ENCODE peak calls at places on chromosomes 12 and 14, in four cellular contexts. K, O, H and L are unnamed samples.
A peak's percentile ranks its signal among the peaks of the same experiment; 100 is the strongest.

GRCh38 chr12:111434680-111435338 is 29.1 kb downstream of the SH2B3 start:
- DNase-seq in K (peak; percentile 65), O (peak; percentile 81), H (no peak), L (no peak)

GRCh38 chr12:57756406-57757341 is 1.8 kb downstream of the MARCHF9 start:
- DNase-seq in H (no peak), K (peak; percentile 80), O (no peak), L (peak; percentile 79)

GRCh38 chr14:65704412-65704811 is 291.9 kb downstream of the FUT8 start:
- DNase-seq in O (no peak), K (no peak), H (no peak), L (no peak)

GRCh38 chr14:96683575-96684289 is 113.5 kb upstream of the VRK1 start:
- DNase-seq in H (no peak), K (no peak), O (no peak), L (no peak)

GRCh38 chr12:54206807-54207206 is 18.0 kb upstream of the SMUG1 start:
- DNase-seq in O (no peak), H (no peak), K (no peak), L (no peak)

GRCh38 chr14:24418492-24418873 is 11.0 kb downstream of the CBLN3 start:
- DNase-seq in H (no peak), K (no peak), O (no peak), L (no peak)

GRCh38 chr14:60249321-60250251 is 565 bp downstream of the PPM1A start:
- DNase-seq in O (peak; percentile 66), H (peak; percentile 58), K (peak; percentile 86), L (peak; percentile 57)

GRCh38 chr14:90573385-90574105 is 176.7 kb downstream of the CALM1 start:
- DNase-seq in O (peak; percentile 42), K (no peak), H (no peak), L (no peak)

GRCh38 chr12:55705802-55706402 is 1.8 kb downstream of the ITGA7 start:
- DNase-seq in O (no peak), K (no peak), H (no peak), L (no peak)

GRCh38 chr14:29521526-29522137 is 406.0 kb downstream of the PRKD1 start:
- DNase-seq in H (no peak), K (peak; percentile 21), O (no peak), L (no peak)

GRCh38 chr12:124779161-124780141 is 84.2 kb downstream of the SCARB1 start:
- DNase-seq in K (no peak), O (no peak), H (no peak), L (no peak)

GRCh38 chr12:72747460-72747859 is 475.3 kb downstream of the TRHDE start:
- DNase-seq in H (no peak), K (no peak), O (no peak), L (no peak)

GRCh38 chr12:118781692-118782091 is 199.6 kb upstream of the SRRM4 start:
- DNase-seq in O (no peak), H (no peak), K (no peak), L (no peak)

GRCh38 chr12:132375747-132376463 is 46.5 kb upstream of the GALNT9 start:
- DNase-seq in K (peak; percentile 68), H (no peak), O (peak; percentile 4), L (no peak)

GRCh38 chr12:30926243-30927209 is at the start of gene TSPAN11:
- DNase-seq in H (no peak), O (no peak), K (no peak), L (peak; percentile 31)

GRCh38 chr12:113881588-113881987 is 84.5 kb downstream of the RBM19 start:
- DNase-seq in K (no peak), H (no peak), O (no peak), L (no peak)

GRCh38 chr12:130881046-130881445 is 9.2 kb downstream of the RAN start:
- DNase-seq in O (no peak), H (no peak), K (no peak), L (no peak)
- TF ChIP-seq POLR2A in O (no peak), H (no peak), K (no peak), L (no peak)

GRCh38 chr14:54774824-54775223 is 127.8 kb downstream of the GCH1 start:
- DNase-seq in H (no peak), K (no peak), O (no peak), L (no peak)

GRCh38 chr14:54775486-54776100 is 127.0 kb downstream of the GCH1 start:
- DNase-seq in O (no peak), K (no peak), H (no peak), L (no peak)

GRCh38 chr14:54772451-54772881 is 130.2 kb downstream of the GCH1 start:
- DNase-seq in H (no peak), O (no peak), K (no peak), L (no peak)

GRCh38 chr14:54771411-54772027 is 131.1 kb downstream of the GCH1 start:
- DNase-seq in H (no peak), K (no peak), O (no peak), L (no peak)

DNA sequence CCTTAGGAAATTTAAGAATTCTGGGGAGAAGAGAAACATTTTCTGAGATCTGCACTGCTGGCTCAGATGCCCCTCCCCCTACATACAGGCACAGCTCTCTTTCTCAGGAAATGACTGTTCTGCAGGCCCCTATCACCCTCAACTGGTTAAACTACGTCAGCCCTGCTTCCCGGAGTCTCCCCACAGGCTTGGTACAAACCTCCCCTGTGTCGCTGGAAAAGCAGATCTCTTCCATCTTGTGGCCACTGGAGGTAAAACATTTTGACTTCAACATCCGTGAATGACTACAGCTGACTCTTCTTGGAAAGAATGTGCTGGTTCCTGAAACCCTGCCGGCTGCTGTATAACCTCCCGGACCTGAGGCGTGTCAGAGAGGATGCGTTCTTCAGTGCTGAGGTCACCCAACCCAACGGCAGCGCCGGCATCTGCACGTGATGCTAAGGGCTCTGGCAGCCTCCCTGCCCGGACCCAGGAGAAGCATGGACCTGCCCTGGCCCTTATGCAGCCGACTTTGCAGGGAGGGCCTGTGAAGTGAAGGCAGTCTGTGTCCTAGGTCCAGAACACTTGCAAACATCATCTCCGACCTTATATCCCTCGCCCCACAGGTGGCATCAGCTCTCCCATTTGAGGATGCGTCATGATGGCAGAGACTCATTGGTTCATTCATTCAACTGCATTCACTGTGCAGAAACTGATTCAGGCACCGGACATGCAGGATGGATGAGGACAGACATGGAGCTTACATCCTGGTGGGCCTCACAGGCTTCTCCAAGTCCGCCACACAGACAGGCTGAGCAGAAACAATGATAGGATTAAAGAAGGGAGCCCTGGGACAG is 129.2 kb downstream of the GCH1 start:
- DNase-seq in O (peak; percentile 90), H (peak; percentile 78), K (peak; percentile 83), L (peak; percentile 54)
- TF ChIP-seq POLR2A in O (no peak), H (no peak), K (no peak), L (no peak)

GRCh38 chr12:95790912-95791849 is 617 bp upstream of the NTN4 start:
- DNase-seq in O (peak; percentile 32), H (no peak), K (peak; percentile 18), L (peak; percentile 14)

GRCh38 chr12:95788637-95789036 is 1.9 kb downstream of the NTN4 start:
- DNase-seq in H (no peak), K (no peak), O (no peak), L (no peak)

GRCh38 chr12:95787274-95787814 is 3.2 kb downstream of the NTN4 start:
- DNase-seq in H (no peak), O (no peak), K (no peak), L (no peak)

GRCh38 chr12:95790025-95790911 is at the start of gene NTN4:
- DNase-seq in K (peak; percentile 49), O (peak; percentile 40), H (no peak), L (peak; percentile 36)

DNA sequence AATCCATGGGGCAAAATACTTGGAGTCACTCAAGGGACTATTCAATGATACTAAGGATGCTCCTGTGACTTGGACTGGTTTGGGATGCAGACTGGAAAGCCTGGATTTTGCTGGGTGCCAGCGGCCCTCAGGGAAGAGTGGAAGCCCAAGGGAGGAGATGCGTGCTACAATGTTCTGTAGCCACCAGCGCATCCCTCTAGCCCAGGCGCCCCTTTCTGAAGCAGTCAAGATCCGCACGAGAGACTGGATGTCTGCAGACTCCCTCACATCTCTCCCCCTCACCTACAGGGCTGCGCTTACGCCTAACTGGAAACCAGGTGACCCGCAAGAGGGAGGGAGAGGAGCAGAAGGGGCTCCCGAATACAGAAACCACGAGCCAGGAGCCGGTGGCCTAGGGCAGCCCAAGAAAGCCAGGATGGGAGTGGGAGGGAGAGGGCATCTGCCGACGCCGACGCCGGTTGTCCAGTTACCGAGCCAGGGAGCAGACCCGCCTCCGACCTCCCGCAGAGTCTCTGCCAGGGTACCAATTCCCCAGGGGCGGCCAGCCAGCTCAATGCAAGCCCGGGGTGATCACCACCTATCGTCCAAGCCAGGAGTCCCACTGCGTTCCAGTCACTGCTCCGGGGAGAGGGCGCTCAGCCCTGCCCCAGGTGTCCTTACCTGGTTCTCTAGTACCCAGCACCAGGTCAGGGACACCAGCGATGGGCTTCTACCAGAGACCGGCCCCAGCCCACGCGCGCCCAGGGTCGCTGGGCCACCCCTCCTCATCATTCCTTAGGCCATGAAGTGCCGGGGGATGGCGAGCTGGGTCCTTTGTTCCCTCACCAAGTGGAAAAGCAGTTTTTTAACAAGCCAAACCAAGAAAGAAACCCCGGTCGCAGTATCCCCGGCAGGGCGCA is 1.2 kb downstream of the NTN4 start:
- DNase-seq in O (peak; percentile 33), K (no peak), H (no peak), L (no peak)
- TF ChIP-seq POLR2A in O (no peak), K (no peak), H (no peak), L (no peak)

DNA sequence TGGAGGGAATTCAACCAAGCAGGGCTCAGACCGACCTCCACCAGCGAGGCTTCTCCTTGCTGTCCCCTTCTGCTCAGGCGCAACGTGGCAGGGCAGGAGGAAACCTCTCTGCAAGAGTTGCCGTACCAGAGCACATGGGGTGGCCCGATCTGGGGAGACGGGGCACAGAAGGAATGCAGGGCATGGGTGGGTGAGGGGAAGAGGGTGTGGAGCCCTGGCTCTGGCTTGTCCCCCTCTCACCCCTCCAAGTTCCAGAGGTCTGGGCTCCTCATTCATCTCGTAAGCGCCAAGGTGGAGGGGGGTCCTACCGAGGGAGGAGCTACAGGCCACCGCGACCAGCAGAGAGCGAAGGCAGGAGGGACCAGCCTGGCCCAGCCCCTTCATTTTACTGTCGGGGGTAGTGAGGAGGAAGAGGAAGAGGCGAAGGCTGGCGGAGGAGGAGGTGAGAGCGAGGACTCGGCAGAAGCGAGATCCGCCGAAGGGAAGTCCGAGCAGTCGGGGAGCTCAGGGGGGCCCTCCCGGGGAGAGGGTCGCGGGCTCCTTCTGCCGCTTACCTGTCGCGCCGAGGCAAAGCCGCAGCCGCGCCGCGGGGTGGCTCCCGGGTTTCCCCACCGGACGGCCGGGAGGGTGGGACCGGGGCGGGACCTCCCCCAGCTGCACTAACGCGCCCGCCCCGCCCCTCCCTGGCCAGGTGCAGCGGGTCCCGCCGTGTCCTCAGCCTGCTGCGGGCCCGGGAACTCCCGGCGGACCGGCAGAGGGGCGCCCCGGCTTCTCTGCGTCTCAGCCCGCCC is at the start of gene GALNT6:
- DNase-seq in H (no peak), K (peak; percentile 82), O (no peak), L (peak; percentile 77)
- TF ChIP-seq POLR2A in H (no peak), K (peak; percentile 42), O (no peak), L (peak; percentile 40)

DNA sequence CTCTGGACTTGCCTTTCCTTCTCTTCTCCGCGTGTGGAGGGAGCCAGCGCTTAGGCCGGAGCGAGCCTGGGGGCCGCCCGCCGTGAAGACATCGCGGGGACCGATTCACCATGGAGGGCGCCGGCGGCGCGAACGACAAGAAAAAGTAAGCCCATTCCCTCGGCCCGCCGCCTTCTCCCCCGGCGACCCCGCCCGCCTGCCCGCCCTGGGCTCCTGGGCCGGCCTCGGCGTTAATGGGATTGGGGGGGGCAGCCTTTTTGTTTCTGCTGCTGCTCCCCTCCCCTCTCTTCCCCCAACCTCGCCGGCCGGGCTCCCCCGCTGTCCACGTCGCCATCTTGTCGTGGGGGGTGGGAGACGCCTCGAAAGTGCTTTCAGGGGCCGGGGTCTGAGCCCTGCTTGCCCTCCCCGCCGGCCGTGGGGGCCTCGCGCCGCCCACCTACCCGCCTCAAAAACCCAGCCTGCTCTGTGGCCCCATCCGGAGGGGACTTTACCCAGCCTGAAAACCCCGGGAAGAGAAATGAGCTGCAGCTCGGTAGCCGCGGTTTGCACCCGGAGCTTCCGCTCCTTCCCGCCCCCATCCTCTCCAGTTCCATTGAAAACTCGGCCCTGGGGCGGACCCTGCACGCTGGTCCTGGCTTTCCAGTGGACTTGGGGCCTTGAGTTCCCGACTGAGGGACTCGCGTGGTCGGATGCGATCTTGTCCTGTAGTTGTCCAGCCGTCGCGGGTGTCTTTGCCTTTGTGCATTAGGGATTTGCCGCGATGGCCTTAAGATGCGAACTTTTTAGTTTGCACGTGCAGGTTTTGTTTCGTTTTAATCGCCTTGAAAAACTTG is 598 bp downstream of the HIF1A start:
- DNase-seq in O (peak; percentile 50), H (peak; percentile 45), K (peak; percentile 69), L (peak; percentile 25)
- TF ChIP-seq POLR2A in O (peak; percentile 10), H (peak; percentile 46), K (no peak), L (peak; percentile 32)